ENCODE peak calls at places on chromosomes 2 and 18, in five cellular contexts. F is OCI-LY7, D is AG04450, L is transverse colon, I is upper lobe of right lung. S is an unnamed sample.

GRCh38 chr2:180707867-180708205 is 272.6 kb upstream of the UBE2E3 start:
- DNase-seq in I (no peak), D (peak), F (no peak), L (peak), S (peak)

GRCh38 chr18:55302337-55302833 is 285.6 kb downstream of the TCF4 start:
- DNase-seq in D (no peak), I (no peak), F (no peak), L (no peak), S (no peak)

GRCh38 chr18:12038082-12038660 is 55.5 kb upstream of the ANKRD62 start:
- DNase-seq in D (no peak), F (no peak), I (no peak), L (peak), S (peak)

GRCh38 chr2:3785220-3785889 is 82.0 kb downstream of the DCDC2C start:
- DNase-seq in L (no peak), I (no peak), D (no peak), F (no peak), S (peak)

GRCh38 chr2:21041943-21042707 is 1.7 kb downstream of the APOB start:
- DNase-seq in I (no peak), L (no peak), D (no peak), F (no peak), S (no peak)

GRCh38 chr2:126778561-126779285 is 120.0 kb upstream of the TEX51 start:
- DNase-seq in D (no peak), F (no peak), L (peak), I (peak), S (no peak)

GRCh38 chr2:38125830-38126229 is 49.9 kb upstream of the CYP1B1 start:
- DNase-seq in L (no peak), F (no peak), D (no peak), I (no peak), S (no peak)

GRCh38 chr2:28142403-28142802 is 250.3 kb upstream of the FOSL2 start:
- DNase-seq in I (no peak), D (no peak), L (no peak), F (no peak), S (no peak)

GRCh38 chr18:37258819-37259218 is 306.8 kb downstream of the CELF4 start:
- DNase-seq in I (no peak), L (no peak), F (no peak), D (no peak), S (no peak)

GRCh38 chr2:172972005-172972619 is 103.5 kb upstream of the MAP3K20 start:
- DNase-seq in F (peak), I (peak), L (peak), D (no peak), S (peak)

GRCh38 chr2:16478817-16479216 is 186.8 kb downstream of the CYRIA start:
- DNase-seq in D (no peak), L (no peak), I (no peak), F (no peak), S (peak)

GRCh38 chr18:50297621-50298442 is 10.3 kb upstream of the CXXC1 start:
- DNase-seq in I (peak), F (peak), D (no peak), L (peak), S (peak)

GRCh38 chr2:60391250-60392013 is 162.0 kb downstream of the BCL11A start:
- DNase-seq in F (peak), L (no peak), I (no peak), D (no peak), S (peak)

GRCh38 chr2:128995086-128995485 is 676.4 kb upstream of the HS6ST1 start:
- DNase-seq in D (no peak), L (no peak), I (no peak), F (no peak), S (no peak)

GRCh38 chr2:24739355-24740025 is 53.7 kb downstream of the PTRHD1 start:
- DNase-seq in I (no peak), L (no peak), D (no peak), F (no peak), S (no peak)

GRCh38 chr2:178074123-178075005 is 1.8 kb upstream of the PDE11A start:
- DNase-seq in I (no peak), F (no peak), D (no peak), L (no peak), S (peak)

GRCh38 chr2:50953021-50953420 is 78.9 kb downstream of the NRXN1 start:
- DNase-seq in I (no peak), D (no peak), F (no peak), L (no peak), S (peak)

GRCh38 chr18:32576296-32576916 is 105.7 kb upstream of the GAREM1 start:
- DNase-seq in F (peak), D (no peak), I (no peak), L (no peak), S (peak)

GRCh38 chr2:226478121-226478809 is 321.4 kb downstream of the IRS1 start:
- DNase-seq in L (peak), F (no peak), I (no peak), D (peak), S (peak)

GRCh38 chr2:70248810-70249438 is 496 bp upstream of the TIA1 start:
- DNase-seq in F (no peak), D (no peak), I (no peak), L (peak), S (peak)

GRCh38 chr2:127479866-127480743 is 46.2 kb downstream of the IWS1 start:
- DNase-seq in F (no peak), D (no peak), L (no peak), I (no peak), S (no peak)

GRCh38 chr18:395481-396250 is 104.8 kb downstream of the COLEC12 start:
- DNase-seq in D (peak), I (no peak), L (no peak), F (no peak), S (no peak)

GRCh38 chr2:139439100-139439499 is 658.9 kb upstream of the NXPH2 start:
- DNase-seq in I (no peak), F (no peak), L (no peak), D (no peak), S (peak)

GRCh38 chr2:5203356-5203755 is 488.8 kb upstream of the SOX11 start:
- DNase-seq in D (no peak), F (no peak), L (no peak), I (no peak), S (no peak)

GRCh38 chr2:100744589-100744988 is 75.3 kb upstream of the NPAS2 start:
- DNase-seq in I (no peak), F (no peak), L (no peak), D (no peak), S (peak)

GRCh38 chr2:172097557-172098131 is 5.1 kb downstream of the DLX2 start:
- DNase-seq in I (no peak), F (no peak), D (no peak), L (no peak), S (peak)

GRCh38 chr2:112023707-112024106 is 31.4 kb upstream of the TMEM87B start:
- DNase-seq in F (no peak), I (no peak), L (no peak), D (no peak), S (no peak)

GRCh38 chr2:9844036-9844483 is 786 bp downstream of the TAF1B start:
- DNase-seq in D (no peak), L (no peak), F (peak), I (no peak), S (no peak)
- H3K4me3 ChIP-seq in D (peak), L (peak), F (peak), I (peak), S (peak)

DNA sequence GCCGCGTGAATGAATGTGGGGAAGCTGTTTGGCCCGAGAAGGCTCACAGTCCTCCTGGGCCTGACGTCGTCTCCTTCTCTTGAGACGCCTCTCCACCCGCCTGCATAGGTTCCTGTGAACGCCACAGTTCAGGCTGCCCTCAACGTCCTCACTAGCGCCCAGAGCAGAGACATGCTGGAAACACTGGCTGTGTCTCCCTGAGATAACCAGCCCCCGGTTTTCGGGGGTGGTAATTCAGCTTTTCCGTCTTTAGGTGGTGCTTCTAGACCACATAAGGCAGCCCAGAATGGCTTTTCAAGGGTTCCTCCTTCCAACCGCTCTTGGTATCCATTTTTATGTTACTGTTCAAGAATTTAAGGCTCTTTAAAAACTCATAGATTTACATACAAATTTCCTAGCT is 110.4 kb upstream of the PXDN start:
- DNase-seq in F (no peak), L (no peak), D (no peak), I (no peak), S (no peak)
- TF ChIP-seq CTCF in F (no peak), L (peak), D (peak), I (peak), S (no peak)

GRCh38 chr2:25991965-25992364 is 9.7 kb upstream of the KIF3C start:
- DNase-seq in I (no peak), L (no peak), D (no peak), F (no peak), S (no peak)
- H3K4me3 ChIP-seq in I (no peak), L (no peak), D (no peak), F (no peak), S (no peak)

GRCh38 chr18:46289931-46290330 is 185.7 kb downstream of the HAUS1 start:
- DNase-seq in L (no peak), F (no peak), D (no peak), I (peak), S (no peak)

GRCh38 chr18:46290440-46291020 is 186.3 kb downstream of the HAUS1 start:
- DNase-seq in L (no peak), D (no peak), F (no peak), I (peak), S (no peak)

GRCh38 chr18:46289458-46289857 is 185.3 kb downstream of the HAUS1 start:
- DNase-seq in D (no peak), L (no peak), F (no peak), I (no peak), S (no peak)

GRCh38 chr18:46293699-46294300 is 189.6 kb downstream of the HAUS1 start:
- DNase-seq in L (no peak), I (peak), F (no peak), D (no peak), S (peak)

DNA sequence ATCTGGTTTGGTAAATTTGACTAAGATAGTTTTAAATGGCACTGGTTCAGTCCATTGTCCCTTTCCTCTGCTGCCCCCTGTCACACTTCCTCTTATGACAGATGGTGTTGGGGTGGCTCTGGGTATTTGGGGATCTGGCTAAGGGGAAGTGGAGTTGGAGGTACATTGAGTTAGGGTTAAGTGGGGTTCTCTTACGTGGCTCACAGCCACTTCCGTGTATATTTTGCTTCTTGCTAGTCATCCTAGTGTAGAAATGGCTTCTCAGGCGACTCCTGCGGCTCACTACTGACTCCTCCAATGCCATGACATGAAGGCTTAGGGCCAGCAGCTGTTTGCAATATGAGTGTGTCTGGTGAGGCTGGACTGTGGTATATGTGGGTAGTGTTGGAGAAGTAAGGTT is 187.0 kb downstream of the HAUS1 start:
- DNase-seq in L (no peak), D (no peak), F (peak), I (peak), S (no peak)
- TF ChIP-seq CTCF in L (no peak), D (no peak), F (no peak), I (no peak), S (no peak)

GRCh38 chr18:44683566-44683965 is 2.9 kb downstream of the SETBP1 start:
- DNase-seq in D (no peak), F (no peak), I (no peak), L (no peak), S (no peak)
- H3K4me3 ChIP-seq in D (no peak), F (no peak), I (no peak), L (no peak), S (no peak)